ENCODE peak calls at places on chromosomes 16 and 17, in four cellular contexts. D, T, B and Q are unnamed samples.
A peak's percentile ranks its signal among the peaks of the same experiment; 100 is the strongest.

GRCh38 chr17:59878624-59879023 is 14.1 kb downstream of the TUBD1 start:
- DNase-seq in D (no peak), T (peak; percentile 9), B (no peak), Q (no peak)

GRCh38 chr16:27066655-27067054 is at the start of gene C16orf82:
- DNase-seq in D (no peak), T (no peak), B (no peak), Q (no peak)

GRCh38 chr17:78883090-78883532 is 19.9 kb downstream of the CEP295NL start:
- DNase-seq in B (peak; percentile 81), T (peak; percentile 69), D (no peak), Q (no peak)

GRCh38 chr17:81967244-81967532 is 6.2 kb upstream of the NOTUM start:
- DNase-seq in T (no peak), B (no peak), D (no peak), Q (no peak)

GRCh38 chr17:12789976-12790805 is 893 bp downstream of the ARHGAP44 start:
- DNase-seq in T (peak; percentile 27), B (peak; percentile 31), D (no peak), Q (no peak)

GRCh38 chr17:42017866-42018200 is 594 bp upstream of the DNAJC7 start:
- DNase-seq in D (no peak), T (no peak), B (no peak), Q (peak; percentile 22)

GRCh38 chr17:82544431-82545070 is 25.0 kb downstream of the FOXK2 start:
- DNase-seq in B (no peak), T (no peak), D (peak; percentile 40), Q (no peak)

GRCh38 chr17:41925991-41926590 is 4.3 kb upstream of the ODAD4 start:
- DNase-seq in B (no peak), T (no peak), D (no peak), Q (no peak)

GRCh38 chr16:1167276-1168107 is 14.6 kb downstream of the CACNA1H start:
- DNase-seq in D (peak; percentile 87), T (no peak), B (peak; percentile 34), Q (no peak)

GRCh38 chr17:61402978-61403845 is 3.6 kb downstream of the TBX2 start:
- DNase-seq in D (peak; percentile 51), B (no peak), T (no peak), Q (no peak)

GRCh38 chr17:4940625-4941021 is 555 bp downstream of the RNF167 start:
- DNase-seq in D (no peak), B (no peak), T (no peak), Q (no peak)

GRCh38 chr16:77987772-77988171 is 34.6 kb upstream of the CLEC3A start:
- DNase-seq in B (no peak), T (no peak), D (no peak), Q (no peak)

GRCh38 chr16:1678500-1679098 is 520 bp downstream of the JPT2 start:
- DNase-seq in T (peak; percentile 50), B (peak; percentile 38), D (peak; percentile 31), Q (no peak)

GRCh38 chr17:7173687-7174602 is 5.2 kb downstream of the ASGR1 start:
- DNase-seq in D (peak; percentile 27), T (peak; percentile 68), B (peak; percentile 58), Q (no peak)

GRCh38 chr17:21173543-21173942 is 40.4 kb downstream of the TMEM11 start:
- DNase-seq in D (no peak), B (no peak), T (no peak), Q (no peak)

GRCh38 chr16:23502466-23502865 is 7.8 kb downstream of the GGA2 start:
- DNase-seq in D (no peak), B (no peak), T (no peak), Q (no peak)

GRCh38 chr16:58516768-58517107 is 1.4 kb downstream of the SETD6 start:
- DNase-seq in T (no peak), B (no peak), D (no peak), Q (no peak)

GRCh38 chr16:88349153-88349902 is 33.4 kb upstream of the ZNF469 start:
- DNase-seq in T (no peak), D (no peak), B (no peak), Q (no peak)

GRCh38 chr16:5502467-5502869 is 404.9 kb upstream of the EEF2KMT start:
- DNase-seq in D (peak; percentile 70), B (no peak), T (no peak), Q (no peak)

GRCh38 chr17:57704448-57704847 is 40.7 kb downstream of the CCDC182 start:
- DNase-seq in D (no peak), T (no peak), B (peak; percentile 18), Q (no peak)

GRCh38 chr16:57017251-57017650 is 27.9 kb downstream of the NLRC5 start:
- DNase-seq in T (no peak), D (no peak), B (no peak), Q (no peak)

GRCh38 chr16:11691771-11692170 is 23.5 kb downstream of the SNN start:
- DNase-seq in T (no peak), B (no peak), D (no peak), Q (no peak)

GRCh38 chr16:11692651-11693050 is 24.4 kb downstream of the SNN start:
- DNase-seq in B (no peak), T (no peak), D (no peak), Q (no peak)

GRCh38 chr16:11692171-11692570 is 23.9 kb downstream of the SNN start:
- DNase-seq in D (no peak), B (no peak), T (no peak), Q (no peak)

GRCh38 chr16:11689031-11689840 is 21.0 kb downstream of the SNN start:
- DNase-seq in T (no peak), B (no peak), D (no peak), Q (no peak)

GRCh38 chr16:11691235-11691634 is 23.0 kb downstream of the SNN start:
- DNase-seq in B (no peak), T (no peak), D (no peak), Q (no peak)
- H3K27ac ChIP-seq in B (no peak overlapping the region), T (no peak overlapping the region), D (no peak overlapping the region), Q (no peak overlapping the region)

GRCh38 chr17:44775838-44776621 is 17.2 kb downstream of the ADAM11 start:
- DNase-seq in T (peak; percentile 55), B (no peak), D (no peak), Q (no peak)

GRCh38 chr17:44773140-44773539 is 14.4 kb downstream of the ADAM11 start:
- DNase-seq in B (no peak), T (no peak), D (no peak), Q (no peak)

GRCh38 chr17:44775136-44775837 is 16.5 kb downstream of the ADAM11 start:
- DNase-seq in T (peak; percentile 97), B (peak; percentile 98), D (peak; percentile 97), Q (peak; percentile 90)

GRCh38 chr17:44772308-44773024 is 13.7 kb downstream of the ADAM11 start:
- DNase-seq in D (no peak), B (no peak), T (no peak), Q (no peak)

DNA sequence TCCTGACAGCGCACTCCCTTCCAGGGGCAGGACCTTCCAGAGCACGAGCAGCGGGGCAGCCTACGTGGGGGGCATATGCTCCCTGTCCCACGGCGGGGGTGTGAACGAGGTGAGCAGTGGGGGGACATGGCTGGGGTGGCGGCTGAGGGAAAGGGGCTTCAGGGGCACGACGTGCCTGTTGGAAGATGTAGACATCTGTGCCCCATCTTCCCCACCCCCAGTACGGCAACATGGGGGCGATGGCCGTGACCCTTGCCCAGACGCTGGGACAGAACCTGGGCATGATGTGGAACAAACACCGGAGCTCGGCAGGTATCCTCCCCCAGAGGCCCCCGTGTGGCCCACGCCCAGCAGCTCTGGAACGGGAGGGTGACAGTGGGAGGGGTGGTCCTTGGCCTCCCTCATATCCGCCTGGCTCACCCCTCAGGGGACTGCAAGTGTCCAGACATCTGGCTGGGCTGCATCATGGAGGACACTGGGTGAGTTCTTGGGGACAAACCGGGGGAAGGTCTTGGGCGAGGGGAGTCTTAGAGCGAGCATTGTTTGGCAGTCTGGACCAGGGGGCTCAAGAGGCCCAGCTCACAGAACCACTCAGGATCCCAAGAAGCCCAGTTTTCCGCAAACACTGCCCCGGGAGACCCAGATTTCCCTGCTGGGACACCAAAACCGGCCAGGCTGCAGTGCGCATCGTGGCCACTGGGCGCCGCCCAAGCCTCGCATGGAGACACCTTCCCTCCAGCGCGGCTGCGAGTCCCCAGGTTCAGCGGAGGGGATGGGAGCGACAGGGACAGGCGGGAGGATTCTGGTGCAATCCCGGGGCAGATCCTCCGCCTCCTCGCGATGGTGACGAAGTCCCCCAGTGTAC is 15.7 kb downstream of the ADAM11 start:
- DNase-seq in B (peak; percentile 89), D (peak; percentile 89), T (peak; percentile 92), Q (no peak)
- H3K27ac ChIP-seq in B (no peak overlapping the region), D (no peak overlapping the region), T (peak overlapping the region; percentile 44), Q (no peak overlapping the region)

DNA sequence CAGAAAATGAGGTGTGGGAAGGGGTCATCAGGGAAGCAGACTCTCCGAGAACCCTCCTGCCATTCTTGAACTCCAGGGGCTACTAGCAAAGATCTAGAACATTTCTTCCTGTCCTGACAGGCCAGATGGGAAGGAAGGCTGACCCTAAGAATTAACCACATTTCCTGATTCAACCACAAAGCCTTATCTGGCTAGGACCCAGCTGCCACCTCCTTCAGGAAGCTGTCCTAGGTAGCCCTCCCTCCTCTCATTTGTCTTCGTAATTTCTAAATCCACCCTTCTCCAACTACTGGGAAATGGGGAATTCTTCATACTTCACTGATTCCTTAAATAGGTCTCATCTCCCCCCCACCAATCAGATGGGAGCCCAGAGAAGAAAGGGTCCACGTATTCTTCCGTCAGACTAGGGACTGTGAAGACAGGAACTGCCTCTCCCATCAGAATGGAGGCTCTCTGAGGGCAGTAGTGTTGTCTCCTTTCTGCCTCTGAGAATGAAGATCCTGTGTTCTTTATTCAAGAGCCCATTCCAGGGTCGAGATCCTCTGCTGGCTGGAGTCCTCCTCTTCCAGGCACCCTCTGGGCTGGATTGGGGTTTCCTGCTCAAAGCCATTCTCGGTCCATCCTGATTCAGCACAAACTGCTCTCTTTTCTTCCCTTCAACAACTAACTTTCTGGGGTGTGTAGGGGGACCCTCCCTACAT is 2.1 kb downstream of the SAMD14 start:
- DNase-seq in D (peak; percentile 47), T (no peak), B (no peak), Q (no peak)
- H3K27ac ChIP-seq in D (peak overlapping the region; percentile 90), T (no peak overlapping the region), B (peak overlapping the region; percentile 69), Q (no peak overlapping the region)

GRCh38 chr16:11619327-11619851 is 32.7 kb upstream of the LITAF start:
- DNase-seq in B (no peak), T (no peak), D (no peak), Q (no peak)
- H3K27ac ChIP-seq in B (peak overlapping the region; percentile 39), T (peak overlapping the region; percentile 38), D (no peak overlapping the region), Q (no peak overlapping the region)

GRCh38 chr17:27457731-27458523 is 1.7 kb downstream of the KSR1 start:
- DNase-seq in B (no peak), D (peak; percentile 61), T (no peak), Q (no peak)

GRCh38 chr17:27457405-27457730 is 1.1 kb downstream of the KSR1 start:
- DNase-seq in T (no peak), D (no peak), B (no peak), Q (no peak)

GRCh38 chr17:27459433-27459832 is 3.2 kb downstream of the KSR1 start:
- DNase-seq in D (no peak), T (no peak), B (no peak), Q (no peak)

GRCh38 chr17:27456681-27457404 is 595 bp downstream of the KSR1 start:
- DNase-seq in B (no peak), T (no peak), D (no peak), Q (no peak)

DNA sequence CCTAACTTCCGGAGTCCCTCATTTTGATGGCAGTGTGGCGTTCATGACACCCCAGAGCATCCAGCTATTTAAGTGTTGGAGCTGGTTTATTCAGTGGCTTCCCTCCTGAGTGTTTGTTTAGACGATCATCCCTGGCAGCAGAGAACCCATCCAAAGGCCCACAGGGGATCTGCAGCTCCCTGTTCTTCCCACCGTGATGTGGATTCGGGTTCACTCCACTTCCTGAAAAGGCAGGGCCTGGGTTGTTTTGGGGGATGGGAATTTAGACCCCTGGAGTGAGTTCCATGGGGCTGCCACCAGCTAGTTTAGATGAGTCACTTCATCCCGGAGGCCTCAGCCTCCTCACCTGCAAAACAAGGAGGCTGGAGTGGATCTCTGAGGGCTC is 2.3 kb downstream of the KSR1 start:
- DNase-seq in B (no peak), T (no peak), D (peak; percentile 64), Q (no peak)
- H3K27ac ChIP-seq in B (no peak overlapping the region), T (no peak overlapping the region), D (peak overlapping the region; percentile 23), Q (no peak overlapping the region)

GRCh38 chr16:66871840-66872239 is 8.5 kb upstream of the PDP2 start:
- DNase-seq in T (no peak), B (no peak), D (no peak), Q (no peak)
- H3K27ac ChIP-seq in T (no peak overlapping the region), B (no peak overlapping the region), D (no peak overlapping the region), Q (no peak overlapping the region)